ENCODE peak calls at places on chromosomes 16 and 17, in six cellular contexts. W, R, P, H, X and J are unnamed samples.

GRCh38 chr16:85382717-85383118 is 230.4 kb upstream of the GSE1 start:
- DNase-seq in X (no peak), H (no peak), W (no peak), P (peak), R (no peak), J (no peak)

GRCh38 chr16:49696414-49697101 is 159.4 kb downstream of the ZNF423 start:
- DNase-seq in W (no peak), H (peak), X (no peak), R (no peak), P (no peak), J (no peak)

GRCh38 chr17:77572851-77573250 is 385.7 kb upstream of the TNRC6C start:
- DNase-seq in P (peak), W (no peak), X (no peak), R (no peak), H (no peak), J (no peak)

GRCh38 chr16:1125471-1125870 is 27.4 kb upstream of the CACNA1H start:
- DNase-seq in H (peak), X (peak), R (peak), P (no peak), W (no peak), J (peak)

GRCh38 chr16:74448990-74449389 is 27.7 kb upstream of the CLEC18B start:
- DNase-seq in H (no peak), W (peak), P (no peak), X (peak), R (peak), J (peak)

GRCh38 chr17:19991252-19991885 is 13.7 kb upstream of the AKAP10 start:
- DNase-seq in H (no peak), W (no peak), X (no peak), P (no peak), R (no peak), J (no peak)

GRCh38 chr17:48194097-48194550 is 86.6 kb downstream of the SNX11 start:
- DNase-seq in H (no peak), P (no peak), X (no peak), W (no peak), R (peak), J (no peak)

GRCh38 chr16:5442054-5442453 is 344.5 kb upstream of the EEF2KMT start:
- DNase-seq in P (no peak), R (no peak), W (no peak), H (no peak), X (no peak), J (no peak)

GRCh38 chr16:66159987-66160386 is 206.5 kb upstream of the CDH5 start:
- DNase-seq in X (no peak), R (peak), P (no peak), W (no peak), H (no peak), J (no peak)

GRCh38 chr16:73616186-73616585 is 568.3 kb upstream of the ZFHX3 start:
- DNase-seq in H (peak), X (no peak), W (no peak), P (no peak), R (peak), J (no peak)

GRCh38 chr16:58462997-58463891 is 36.7 kb upstream of the NDRG4 start:
- DNase-seq in R (no peak), W (no peak), P (peak), H (peak), X (peak), J (no peak)

GRCh38 chr17:48892940-48893645 is 506 bp downstream of the ATP5MC1 start:
- DNase-seq in P (peak), W (no peak), X (no peak), R (peak), H (no peak), J (no peak)

GRCh38 chr16:54135361-54136275 is 151.0 kb downstream of the IRX3 start:
- DNase-seq in W (no peak), X (no peak), P (no peak), H (no peak), R (peak), J (no peak)

GRCh38 chr17:33858682-33859081 is 396.4 kb upstream of the CCL2 start:
- DNase-seq in H (no peak), X (no peak), W (no peak), P (no peak), R (no peak), J (no peak)

GRCh38 chr16:56279132-56279531 is 87.8 kb downstream of the GNAO1 start:
- DNase-seq in X (no peak), P (peak), H (no peak), W (no peak), R (no peak), J (no peak)

GRCh38 chr16:83336630-83337029 is 471.1 kb upstream of the HSBP1 start:
- DNase-seq in X (no peak), H (no peak), W (no peak), P (no peak), R (peak), J (no peak)

GRCh38 chr16:3461120-3461519 is 17.6 kb downstream of the NAA60 start:
- DNase-seq in H (peak), P (no peak), X (no peak), W (no peak), R (no peak), J (no peak)

GRCh38 chr16:77834600-77834963 is 46.2 kb downstream of the VAT1L start:
- DNase-seq in H (no peak), X (no peak), P (no peak), R (peak), W (no peak), J (no peak)

GRCh38 chr16:14004031-14004718 is 66.9 kb upstream of the MRTFB start:
- DNase-seq in W (no peak), P (no peak), R (no peak), H (no peak), X (no peak), J (no peak)

GRCh38 chr17:81552244-81553017 is at the start of gene FAAP100:
- DNase-seq in P (peak), X (peak), R (peak), W (peak), H (peak), J (peak)

GRCh38 chr16:84143081-84143480 is 1.9 kb downstream of the HSDL1 start:
- DNase-seq in R (no peak), H (no peak), P (no peak), W (no peak), X (no peak), J (no peak)

GRCh38 chr17:39924691-39925055 is 2.7 kb downstream of the ORMDL3 start:
- DNase-seq in W (no peak), X (no peak), R (no peak), H (no peak), P (no peak), J (no peak)

GRCh38 chr17:39923230-39923629 is 4.2 kb downstream of the ORMDL3 start:
- DNase-seq in H (no peak), P (no peak), W (no peak), R (no peak), X (no peak), J (no peak)

GRCh38 chr17:39922006-39922405 is 3.6 kb upstream of the GSDMB start:
- DNase-seq in W (no peak), P (no peak), X (no peak), H (no peak), R (no peak), J (no peak)

GRCh38 chr17:39925282-39926134 is 1.9 kb downstream of the ORMDL3 start:
- DNase-seq in P (no peak), X (no peak), R (no peak), H (no peak), W (no peak), J (no peak)

GRCh38 chr17:39923836-39924690 is 3.3 kb downstream of the ORMDL3 start:
- DNase-seq in X (no peak), H (peak), R (no peak), W (no peak), P (no peak), J (no peak)
- H3K4me3 ChIP-seq in X (no peak), H (no peak), R (no peak), W (no peak), P (no peak), J (no peak)

DNA sequence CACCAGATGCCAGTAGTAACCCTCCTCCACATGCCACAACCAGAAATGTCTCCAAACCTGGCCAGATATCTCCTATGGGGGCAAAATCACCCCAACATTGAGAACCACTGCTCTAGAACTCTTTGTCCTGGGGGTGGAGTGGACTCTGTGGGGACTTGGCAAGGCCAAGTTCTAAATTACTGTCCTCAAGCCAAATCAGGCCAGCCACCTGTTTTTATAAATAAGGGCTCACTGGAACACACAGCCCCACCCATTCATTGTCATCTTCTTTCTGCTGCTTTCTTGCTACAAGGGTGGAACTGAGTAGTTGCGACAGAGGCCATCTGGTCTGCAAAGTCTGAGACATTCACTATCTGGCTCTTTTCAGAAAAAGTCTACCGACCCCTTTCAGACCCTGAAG is 26.8 kb upstream of the TMEM220 start:
- DNase-seq in W (no peak), H (no peak), P (no peak), R (no peak), X (peak), J (no peak)
- TF ChIP-seq CTCF in W (no peak), H (no peak), P (no peak), R (no peak), X (no peak), J (no peak)

DNA sequence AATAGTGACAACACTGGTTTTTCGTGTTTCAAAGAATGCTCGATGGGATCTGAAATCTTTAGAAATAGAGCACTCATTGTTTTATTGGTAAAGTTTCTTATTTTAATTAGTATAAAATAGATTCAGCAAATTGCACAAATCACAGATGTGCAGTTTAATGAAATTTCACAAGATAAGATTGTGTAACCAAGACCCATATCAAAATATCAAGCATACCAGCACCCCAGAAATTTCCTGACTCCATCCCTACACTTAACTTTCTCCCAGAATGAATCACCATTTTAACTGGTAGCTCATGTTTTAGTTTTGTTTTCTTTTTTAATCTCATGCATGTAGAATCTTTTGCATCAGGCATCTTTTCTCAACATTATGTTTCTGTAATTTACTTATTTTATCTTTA is 185.9 kb downstream of the KCNJ2 start:
- DNase-seq in R (no peak), H (no peak), W (no peak), X (no peak), P (no peak), J (no peak)
- H3K27ac ChIP-seq in R (no peak), H (no peak), W (no peak), X (no peak), P (no peak), J (no peak)

DNA sequence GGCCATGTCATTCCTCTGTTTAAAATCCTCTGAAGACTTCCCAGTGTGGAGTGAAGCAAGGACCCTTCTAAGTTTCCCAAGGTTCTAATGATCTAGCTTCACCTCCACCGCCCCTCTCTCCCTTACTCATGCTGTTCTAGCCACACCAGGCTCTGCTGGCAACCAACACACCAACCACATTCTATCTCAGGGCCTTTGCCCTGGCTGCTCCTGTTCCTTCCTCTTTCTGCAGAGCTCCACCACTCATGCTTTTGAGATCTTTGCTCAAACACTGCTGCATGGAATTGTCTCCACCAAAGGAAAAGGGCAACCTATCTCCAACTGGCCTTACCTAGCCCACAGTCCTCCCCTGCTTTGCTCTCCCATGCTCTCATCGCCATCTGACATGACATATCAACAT is 128.7 kb downstream of the XYLT1 start:
- DNase-seq in H (no peak), R (no peak), W (no peak), X (no peak), P (no peak), J (no peak)
- H3K4me3 ChIP-seq in H (no peak), R (no peak), W (no peak), X (no peak), P (no peak), J (no peak)